ENCODE peak calls at places on chromosomes 11 and 22, in six cellular contexts. R, H, C, P, S and L are unnamed samples.
A peak's percentile ranks its signal among the peaks of the same experiment; 100 is the strongest.

GRCh38 chr11:92978226-92979111 is 9.0 kb downstream of the MTNR1B start:
- DNase-seq in R (peak; percentile 9), H (no peak), C (peak; percentile 100), P (peak; percentile 72), S (peak; percentile 8), L (peak; percentile 59)

GRCh38 chr11:102488208-102488607 is 35.6 kb upstream of the TMEM123 start:
- DNase-seq in R (no peak), H (no peak), C (no peak), P (no peak), S (no peak), L (no peak)

GRCh38 chr11:66418168-66418985 is 2.5 kb upstream of the NPAS4 start:
- DNase-seq in R (no peak), H (peak; percentile 97), C (peak; percentile 35), P (peak; percentile 57), S (peak; percentile 90), L (peak; percentile 16)

GRCh38 chr22:20009018-20009482 is 7.6 kb downstream of the ARVCF start:
- DNase-seq in R (no peak), H (no peak), C (no peak), P (no peak), S (no peak), L (no peak)

GRCh38 chr22:41324818-41325528 is 23.6 kb downstream of the ZC3H7B start:
- DNase-seq in R (no peak), H (no peak), C (no peak), P (no peak), S (no peak), L (no peak)

GRCh38 chr11:69115586-69116560 is 39.9 kb upstream of the SMIM38 start:
- DNase-seq in R (no peak), H (peak; percentile 57), C (no peak), P (no peak), S (no peak), L (no peak)

GRCh38 chr11:70570693-70571395 is 172.5 kb downstream of the CTTN start:
- DNase-seq in R (no peak), H (no peak), C (no peak), P (no peak), S (no peak), L (no peak)

GRCh38 chr11:19441752-19442553 is 201.2 kb upstream of the E2F8 start:
- DNase-seq in R (no peak), H (peak; percentile 97), C (no peak), P (no peak), S (peak; percentile 95), L (no peak)

GRCh38 chr11:81658722-81659121 is 1074.9 kb downstream of the FAM181B start:
- DNase-seq in R (no peak), H (peak; percentile 17), C (peak; percentile 0), P (no peak), S (no peak), L (no peak)

GRCh38 chr11:821513-822371 is 3.0 kb downstream of the PNPLA2 start:
- DNase-seq in R (no peak), H (no peak), C (no peak), P (no peak), S (no peak), L (no peak)

GRCh38 chr11:126969865-126970479 is 30.6 kb downstream of the KIRREL3 start:
- DNase-seq in R (peak; percentile 72), H (peak; percentile 40), C (peak; percentile 51), P (peak; percentile 25), S (peak; percentile 57), L (peak; percentile 19)